ENCODE peak calls at places on chromosomes 4 and X, in nine cellular contexts. G is endothelial cell; P is cardiac fibroblast; B is BJ; H is lower leg skin; A is choroid plexus epithelial cell; K is CD4-positive, alpha-beta T cell; U is fibroblast of pulmonary artery; S is GM13976. T is an unnamed sample.

GRCh38 chr4:151417766-151418376 is 8.9 kb downstream of the FHIP1A start:
- DNase-seq in G (no peak), P (peak), B (no peak), H (no peak), A (no peak), K (no peak), U (peak), S (no peak), T (no peak)

GRCh38 chrX:133698298-133698697 is 283.0 kb upstream of the GPC4 start:
- DNase-seq in G (no peak), P (peak), B (no peak), H (no peak), A (peak), K (no peak), U (peak), S (no peak), T (no peak)

GRCh38 chr4:152696764-152697250 is 17.0 kb upstream of the TMEM154 start:
- DNase-seq in G (no peak), P (peak), B (no peak), H (no peak), A (peak), K (peak), U (peak), S (peak), T (no peak)

GRCh38 chr4:87057835-87058234 is 123.0 kb downstream of the AFF1 start:
- DNase-seq in G (no peak), P (no peak), B (no peak), H (no peak), A (peak), K (no peak), U (no peak), S (no peak), T (no peak)

GRCh38 chr4:2357821-2358745 is 60.4 kb downstream of the ZFYVE28 start:
- DNase-seq in G (no peak), P (no peak), B (no peak), H (no peak), A (no peak), K (no peak), U (no peak), S (no peak), T (no peak)

GRCh38 chr4:186134254-186134653 is 29.8 kb downstream of the FAM149A start:
- DNase-seq in G (no peak), P (no peak), B (no peak), H (no peak), A (no peak), K (no peak), U (no peak), S (peak), T (no peak)

GRCh38 chr4:65624651-65625050 is 45.6 kb downstream of the EPHA5 start:
- DNase-seq in G (no peak), P (peak), B (no peak), H (no peak), A (peak), K (no peak), U (no peak), S (no peak), T (no peak)

GRCh38 chr4:164716901-164717300 is 37.0 kb upstream of the SMIM31 start:
- DNase-seq in G (no peak), P (no peak), B (no peak), H (no peak), A (no peak), K (no peak), U (no peak), S (no peak), T (no peak)

GRCh38 chr4:152278172-152278504 is 257.8 kb downstream of the FBXW7 start:
- DNase-seq in G (no peak), P (no peak), B (no peak), H (no peak), A (no peak), K (no peak), U (no peak), S (no peak), T (no peak)

GRCh38 chr4:73189274-73189810 is 69.3 kb downstream of the ANKRD17 start:
- DNase-seq in G (no peak), P (peak), B (no peak), H (no peak), A (peak), K (no peak), U (no peak), S (no peak), T (no peak)

GRCh38 chr4:17794730-17795129 is 13.3 kb upstream of the FAM184B start:
- DNase-seq in G (no peak), P (no peak), B (no peak), H (no peak), A (no peak), K (no peak), U (no peak), S (no peak), T (no peak)

GRCh38 chr4:8170341-8170740 is 11.7 kb upstream of the ABLIM2 start:
- DNase-seq in G (no peak), P (no peak), B (no peak), H (no peak), A (no peak), K (no peak), U (no peak), S (no peak), T (no peak)

GRCh38 chr4:151820004-151820403 is 59.2 kb upstream of the GATB start:
- DNase-seq in G (no peak), P (no peak), B (no peak), H (no peak), A (no peak), K (no peak), U (no peak), S (no peak), T (no peak)

GRCh38 chr4:4423706-4424498 is 37.0 kb downstream of the NSG1 start:
- DNase-seq in G (no peak), P (no peak), B (no peak), H (no peak), A (no peak), K (no peak), U (no peak), S (no peak), T (no peak)

GRCh38 chrX:116490091-116490490 is 27.3 kb upstream of the CT83 start:
- DNase-seq in G (no peak), P (peak), B (no peak), H (no peak), A (peak), K (no peak), U (peak), S (no peak), T (no peak)

GRCh38 chr4:182192511-182193181 is 50.6 kb upstream of the TENM3 start:
- DNase-seq in G (no peak), P (no peak), B (no peak), H (no peak), A (peak), K (no peak), U (peak), S (no peak), T (no peak)

GRCh38 chr4:47615385-47615784 is 130.3 kb downstream of the ATP10D start:
- DNase-seq in G (no peak), P (peak), B (no peak), H (no peak), A (peak), K (no peak), U (peak), S (no peak), T (no peak)

DNA sequence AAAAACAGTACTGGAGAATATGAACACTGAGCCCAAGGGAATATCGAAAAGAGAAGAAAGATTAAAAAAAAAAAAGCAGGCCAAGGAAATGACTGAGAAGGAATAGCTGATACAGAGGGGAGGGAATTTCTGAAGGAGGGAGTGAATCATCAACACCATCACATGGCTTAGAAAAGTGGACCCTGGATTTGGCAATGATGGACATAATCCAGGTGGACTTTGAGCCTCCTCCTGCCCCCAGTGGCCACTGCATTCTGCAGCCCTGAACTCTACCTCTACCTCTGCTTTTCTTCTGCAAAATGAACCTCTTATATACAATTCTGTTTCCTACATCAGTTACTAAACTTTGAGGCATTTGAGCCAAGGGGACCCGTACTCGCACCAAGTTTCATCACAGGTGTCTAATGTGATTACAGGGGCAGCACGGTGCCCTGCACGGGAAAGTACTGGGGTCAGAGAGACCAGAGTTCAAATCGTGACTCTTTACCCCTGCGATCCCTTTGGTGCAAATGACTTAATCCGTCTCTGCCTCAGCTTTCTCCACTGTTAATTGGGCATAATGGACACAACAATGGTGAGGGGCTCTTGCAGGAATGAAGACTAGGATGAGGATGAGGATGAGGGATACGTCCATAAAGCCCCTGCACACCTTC is 1.1 kb downstream of the OCIAD2 start:
- DNase-seq in G (no peak), P (peak), B (no peak), H (no peak), A (peak), K (no peak), U (peak), S (no peak), T (no peak)
- TF ChIP-seq CTCF in G (no peak), P (peak), B (peak), H (no peak), A (peak), K (no peak), U (peak), S (no peak), T (no peak)

GRCh38 chr4:25370242-25370641 is 6.8 kb upstream of the ANAPC4 start:
- DNase-seq in G (no peak), P (no peak), B (no peak), H (no peak), A (no peak), K (no peak), U (no peak), S (no peak), T (no peak)

GRCh38 chr4:25361253-25361652 is 15.8 kb upstream of the ANAPC4 start:
- DNase-seq in G (no peak), P (no peak), B (no peak), H (no peak), A (no peak), K (no peak), U (no peak), S (no peak), T (no peak)

GRCh38 chr4:25367877-25368276 is 9.2 kb upstream of the ANAPC4 start:
- DNase-seq in G (no peak), P (no peak), B (no peak), H (no peak), A (no peak), K (no peak), U (no peak), S (no peak), T (no peak)

GRCh38 chr4:25368315-25368714 is 8.7 kb upstream of the ANAPC4 start:
- DNase-seq in G (no peak), P (no peak), B (no peak), H (no peak), A (peak), K (no peak), U (peak), S (no peak), T (no peak)

DNA sequence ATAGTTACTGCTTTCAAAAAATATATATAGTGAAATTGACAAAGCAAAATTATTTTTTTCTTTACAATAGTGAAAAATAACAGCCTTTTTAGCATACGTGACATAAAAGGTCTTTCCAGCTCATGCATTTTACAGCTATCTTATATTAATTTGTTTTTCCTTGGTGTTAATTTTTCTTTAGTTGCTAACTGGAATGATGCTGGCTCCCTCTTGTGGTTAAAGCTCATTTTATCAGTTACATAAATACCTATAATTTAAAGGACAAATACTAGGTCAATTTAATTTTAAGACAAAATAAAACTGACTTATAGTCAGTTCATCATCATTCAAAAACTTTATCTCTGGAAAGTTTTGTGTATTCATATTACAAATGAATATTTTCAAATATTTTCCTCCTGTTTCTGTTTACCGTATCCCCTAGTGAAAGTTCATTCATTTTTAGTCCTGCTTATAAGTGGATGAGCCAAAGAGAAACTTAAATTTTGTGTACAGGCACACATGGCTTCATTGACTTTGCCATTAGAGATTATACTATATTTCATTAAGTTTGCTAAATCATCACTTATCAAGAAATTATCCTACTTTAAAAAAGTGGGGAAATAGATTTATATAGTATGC is 9.9 kb upstream of the ANAPC4 start:
- DNase-seq in G (no peak), P (peak), B (no peak), H (no peak), A (peak), K (no peak), U (peak), S (peak), T (no peak)
- TF ChIP-seq CTCF in G (peak), P (peak), B (peak), H (no peak), A (peak), K (peak), U (peak), S (peak), T (peak)

GRCh38 chrX:74234829-74235228 is 69.2 kb upstream of the ZCCHC13 start:
- DNase-seq in G (no peak), P (no peak), B (no peak), H (no peak), A (peak), K (no peak), U (no peak), S (no peak), T (no peak)

GRCh38 chrX:74230094-74230493 is 73.9 kb upstream of the ZCCHC13 start:
- DNase-seq in G (no peak), P (no peak), B (no peak), H (no peak), A (peak), K (no peak), U (no peak), S (no peak), T (no peak)

GRCh38 chrX:74231625-74232024 is 72.4 kb upstream of the ZCCHC13 start:
- DNase-seq in G (no peak), P (no peak), B (no peak), H (no peak), A (no peak), K (no peak), U (no peak), S (no peak), T (no peak)

GRCh38 chrX:74238771-74239170 is 65.2 kb upstream of the ZCCHC13 start:
- DNase-seq in G (no peak), P (no peak), B (no peak), H (no peak), A (no peak), K (no peak), U (no peak), S (no peak), T (no peak)

DNA sequence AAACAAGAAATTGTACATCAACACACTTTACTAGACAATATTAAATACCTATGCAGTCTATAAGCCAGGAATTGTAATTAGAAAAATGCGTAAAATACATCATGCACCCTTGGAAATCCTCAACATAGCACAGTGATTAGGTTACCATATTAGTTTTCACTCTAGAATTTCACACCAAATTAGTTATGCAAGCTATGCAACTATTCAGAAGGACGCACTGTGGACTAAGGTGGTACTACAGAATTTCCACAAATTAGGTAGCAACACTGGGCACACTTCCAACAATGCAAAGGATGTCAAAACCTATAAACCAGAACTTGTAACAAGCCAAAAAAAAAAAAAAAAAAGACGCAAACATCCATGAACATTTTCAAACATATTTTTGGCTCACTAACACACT is 71.1 kb upstream of the ZCCHC13 start:
- DNase-seq in G (no peak), P (peak), B (no peak), H (no peak), A (peak), K (no peak), U (peak), S (no peak), T (no peak)
- TF ChIP-seq CTCF in G (peak), P (no peak), B (no peak), H (no peak), A (peak), K (no peak), U (peak), S (no peak), T (no peak)

DNA sequence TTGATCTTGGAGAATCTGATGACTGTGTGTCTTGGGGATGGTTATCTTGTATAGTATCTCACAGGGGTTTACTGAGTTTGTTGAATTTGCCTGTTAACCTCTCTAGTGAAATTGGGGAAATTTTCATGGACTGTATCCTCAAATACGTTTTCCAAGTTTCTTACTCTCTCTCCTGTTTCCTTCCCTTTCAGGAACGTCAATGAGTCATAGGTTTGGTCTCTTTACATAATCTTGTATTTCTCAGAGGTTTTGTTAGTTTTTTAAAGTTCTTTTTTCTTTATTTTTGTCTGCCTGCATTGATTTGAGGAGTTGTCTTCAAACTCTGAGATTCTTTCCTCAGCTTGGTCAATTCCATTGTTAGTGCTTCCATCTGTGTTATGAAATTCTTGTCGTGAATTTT is 227.7 kb upstream of the GPRIN3 start:
- DNase-seq in G (no peak), P (peak), B (no peak), H (no peak), A (peak), K (no peak), U (peak), S (no peak), T (no peak)
- TF ChIP-seq CTCF in G (no peak), P (no peak), B (no peak), H (no peak), A (no peak), K (no peak), U (no peak), S (no peak), T (no peak)

DNA sequence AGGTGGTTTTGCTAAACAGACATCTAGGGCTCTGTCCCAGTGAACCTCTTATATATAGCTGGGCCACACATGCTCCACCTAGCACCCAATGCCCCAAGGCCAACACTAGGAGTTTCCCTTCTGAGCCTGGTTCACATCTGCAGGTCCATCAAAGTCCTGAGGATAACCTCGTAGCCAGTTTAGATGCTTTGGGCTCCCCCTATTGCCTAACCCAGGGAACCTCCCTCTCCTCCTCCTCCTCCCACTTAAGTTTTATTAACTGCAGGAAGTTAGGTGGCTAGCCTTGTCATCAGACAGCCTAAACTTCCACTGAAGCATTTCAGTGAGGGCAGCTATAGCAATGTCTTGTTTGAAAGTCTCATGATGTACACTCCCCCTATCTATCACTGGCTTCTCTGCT is 88.0 kb downstream of the GUCY2F start:
- DNase-seq in G (no peak), P (peak), B (no peak), H (no peak), A (no peak), K (no peak), U (peak), S (no peak), T (no peak)
- TF ChIP-seq CTCF in G (no peak), P (no peak), B (no peak), H (no peak), A (no peak), K (no peak), U (no peak), S (no peak), T (no peak)

DNA sequence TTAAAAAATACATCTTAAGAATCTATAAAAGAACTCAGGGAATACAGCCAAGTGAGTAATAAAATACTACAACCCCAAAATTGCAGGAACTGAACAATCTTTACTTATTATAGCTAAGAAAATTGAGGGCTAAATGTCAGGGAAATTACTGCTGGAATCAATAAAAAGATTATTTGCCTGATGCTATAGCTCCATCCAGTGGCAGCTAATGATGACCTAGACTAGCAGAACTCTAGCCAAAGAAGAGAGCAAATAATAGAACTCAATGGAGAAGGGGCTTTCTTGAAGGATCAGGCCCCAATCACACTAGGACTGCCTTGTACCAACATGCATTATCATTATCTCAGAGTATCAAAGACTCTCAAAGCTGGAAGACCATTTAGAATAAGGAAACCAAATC is 85.0 kb upstream of the FAM241A start:
- DNase-seq in G (peak), P (peak), B (no peak), H (no peak), A (peak), K (no peak), U (peak), S (peak), T (no peak)
- TF ChIP-seq CTCF in G (peak), P (peak), B (peak), H (no peak), A (peak), K (no peak), U (peak), S (peak), T (peak)

DNA sequence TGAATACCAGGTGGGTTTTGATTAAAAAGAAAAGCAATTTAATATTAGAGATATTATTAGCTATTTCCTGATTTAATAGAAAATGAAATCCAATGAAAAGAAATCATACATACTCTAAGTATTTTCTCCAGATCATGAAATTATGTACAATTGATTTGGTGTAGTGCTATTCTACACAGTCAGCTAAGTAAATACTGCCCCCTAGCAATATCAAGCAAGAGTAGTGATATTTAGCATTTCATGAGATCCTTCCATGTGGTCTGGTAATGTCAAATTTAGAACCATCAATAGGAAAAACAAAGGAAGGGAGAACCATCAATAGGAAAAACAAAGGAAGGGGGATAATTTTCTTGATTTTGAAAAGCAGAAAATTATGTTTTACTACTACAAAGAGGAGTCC is 114.6 kb downstream of the TBCK start:
- DNase-seq in G (no peak), P (peak), B (no peak), H (no peak), A (peak), K (no peak), U (peak), S (no peak), T (peak)
- TF ChIP-seq CTCF in G (peak), P (peak), B (peak), H (no peak), A (peak), K (peak), U (peak), S (peak), T (peak)

GRCh38 chrX:38452603-38453002 is 100.2 kb downstream of the OTC start:
- DNase-seq in G (no peak), P (no peak), B (no peak), H (no peak), A (no peak), K (no peak), U (no peak), S (no peak), T (no peak)

GRCh38 chrX:38462257-38462656 is 99.1 kb upstream of the TSPAN7 start:
- DNase-seq in G (no peak), P (no peak), B (no peak), H (no peak), A (no peak), K (no peak), U (no peak), S (no peak), T (no peak)

GRCh38 chrX:38458071-38458470 is 103.3 kb upstream of the TSPAN7 start:
- DNase-seq in G (no peak), P (no peak), B (no peak), H (no peak), A (peak), K (no peak), U (no peak), S (no peak), T (no peak)
- TF ChIP-seq CTCF in G (no peak), P (no peak), B (no peak), H (no peak), A (peak), K (no peak), U (no peak), S (no peak), T (no peak)

GRCh38 chr4:107579099-107579498 is 140.9 kb downstream of the PAPSS1 start:
- DNase-seq in G (no peak), P (no peak), B (no peak), H (no peak), A (no peak), K (no peak), U (no peak), S (no peak), T (no peak)
- TF ChIP-seq CTCF in G (no peak), P (no peak), B (peak), H (no peak), A (no peak), K (no peak), U (no peak), S (no peak), T (no peak)

T was measured in AG09319.